ENCODE peak calls at places on chromosomes 13 and 19, in five cellular contexts. One of them, this sample, is unnamed.

GRCh38 chr19:4868286-4868834 is 893 bp upstream of the PLIN3 start:
- DNase-seq in stomach: no peak
- DNase-seq in AG04450: no peak
- DNase-seq in suprapubic skin: no peak
- DNase-seq in GM23338: no peak
- DNase-seq in this sample: no peak

GRCh38 chr13:50691176-50691681 is 152.3 kb downstream of the DLEU7 start:
- DNase-seq in AG04450: no peak
- DNase-seq in GM23338: no peak
- DNase-seq in suprapubic skin: no peak
- DNase-seq in stomach: no peak
- DNase-seq in this sample: no peak

GRCh38 chr13:95441326-95441725 is 111.2 kb upstream of the CLDN10 start:
- DNase-seq in suprapubic skin: no peak
- DNase-seq in stomach: no peak
- DNase-seq in AG04450: no peak
- DNase-seq in GM23338: no peak
- DNase-seq in this sample: no peak

GRCh38 chr19:15128162-15128770 is 21.1 kb downstream of the SYDE1 start:
- DNase-seq in stomach: no peak
- DNase-seq in suprapubic skin: no peak
- DNase-seq in GM23338: no peak
- DNase-seq in AG04450: no peak
- DNase-seq in this sample: no peak

GRCh38 chr19:10389863-10390262 is 9.5 kb upstream of the TYK2 start:
- DNase-seq in GM23338: peak
- DNase-seq in suprapubic skin: no peak
- DNase-seq in AG04450: no peak
- DNase-seq in stomach: no peak
- DNase-seq in this sample: no peak

GRCh38 chr13:97120976-97121375 is 101.2 kb upstream of the MBNL2 start:
- DNase-seq in suprapubic skin: no peak
- DNase-seq in GM23338: no peak
- DNase-seq in stomach: no peak
- DNase-seq in AG04450: no peak
- DNase-seq in this sample: no peak

GRCh38 chr13:22027561-22027960 is 356.7 kb downstream of the FGF9 start:
- DNase-seq in AG04450: no peak
- DNase-seq in GM23338: peak
- DNase-seq in suprapubic skin: no peak
- DNase-seq in stomach: no peak
- DNase-seq in this sample: no peak

GRCh38 chr13:67134322-67135129 is 95.6 kb downstream of the PCDH9 start:
- DNase-seq in stomach: no peak
- DNase-seq in suprapubic skin: no peak
- DNase-seq in GM23338: no peak
- DNase-seq in AG04450: no peak
- DNase-seq in this sample: no peak

GRCh38 chr19:38773469-38774177 is at the start of gene LGALS7:
- DNase-seq in AG04450: no peak
- DNase-seq in GM23338: no peak
- DNase-seq in suprapubic skin: no peak
- DNase-seq in stomach: no peak
- DNase-seq in this sample: no peak

GRCh38 chr19:36009220-36009619 is 607 bp upstream of the SYNE4 start:
- DNase-seq in AG04450: peak
- DNase-seq in GM23338: peak
- DNase-seq in stomach: peak
- DNase-seq in suprapubic skin: peak
- DNase-seq in this sample: no peak

DNA sequence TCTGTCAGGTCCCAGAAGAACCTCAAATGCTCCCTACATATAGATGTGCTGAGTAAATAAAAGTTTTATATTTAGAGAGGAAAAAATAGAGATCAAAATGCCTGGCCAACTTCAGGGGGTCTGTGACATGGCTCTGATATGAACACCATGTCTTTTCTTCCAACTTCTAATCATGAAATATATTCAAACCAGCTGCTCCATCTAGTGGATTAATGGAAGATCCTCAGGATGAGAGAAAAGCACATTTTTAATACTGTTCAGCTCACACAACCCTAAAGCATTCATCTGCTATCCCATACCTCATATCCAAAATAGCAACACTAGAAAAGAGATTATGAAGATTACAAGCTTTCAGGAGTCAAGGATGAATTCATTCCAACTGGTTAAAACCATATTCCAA is 56.0 kb upstream of the DOCK9 start:
- DNase-seq in AG04450: no peak
- DNase-seq in GM23338: peak
- DNase-seq in stomach: no peak
- DNase-seq in suprapubic skin: no peak
- DNase-seq in this sample: no peak
- TF ChIP-seq CTCF in AG04450: peak
- TF ChIP-seq CTCF in GM23338: peak
- TF ChIP-seq CTCF in stomach: peak
- TF ChIP-seq CTCF in suprapubic skin: peak
- TF ChIP-seq CTCF in this sample: peak

GRCh38 chr19:40235238-40236025 is 8.9 kb upstream of the CCNP start:
- DNase-seq in AG04450: no peak
- DNase-seq in suprapubic skin: no peak
- DNase-seq in stomach: no peak
- DNase-seq in GM23338: peak
- DNase-seq in this sample: no peak
- TF ChIP-seq CTCF in AG04450: no peak
- TF ChIP-seq CTCF in suprapubic skin: no peak
- TF ChIP-seq CTCF in stomach: no peak
- TF ChIP-seq CTCF in GM23338: peak
- TF ChIP-seq CTCF in this sample: peak

DNA sequence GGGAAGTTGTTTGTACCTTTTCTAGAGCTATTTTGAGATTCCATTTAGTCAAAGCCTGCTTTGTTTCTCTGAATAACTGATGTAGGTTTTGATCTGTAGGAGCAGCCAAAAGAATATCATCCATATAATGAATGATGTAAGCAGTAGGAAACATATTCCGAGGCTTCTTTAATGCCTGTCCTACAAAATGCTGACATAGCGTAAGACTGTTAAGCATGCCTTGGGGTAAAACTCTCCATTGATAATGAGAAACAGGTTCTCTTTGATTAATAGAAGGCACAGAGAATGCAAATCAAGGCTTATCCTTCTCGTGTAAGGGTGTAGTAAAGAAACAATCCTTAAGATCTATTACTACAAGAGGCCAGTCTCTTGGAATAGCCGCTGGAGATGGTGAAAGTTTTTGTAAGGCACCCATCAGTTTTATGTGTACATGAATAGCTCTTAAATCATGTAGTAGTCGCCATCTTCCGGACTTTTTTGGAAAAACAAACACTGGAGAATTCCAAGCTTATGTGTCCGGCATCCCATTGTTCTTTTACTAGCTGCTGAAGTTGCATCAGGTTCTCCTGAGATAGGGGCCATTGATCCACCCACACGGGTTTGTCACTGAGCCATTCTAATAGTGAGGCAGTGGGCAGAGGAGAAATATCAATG is 13.5 kb downstream of the FPR3 start:
- DNase-seq in AG04450: no peak
- DNase-seq in GM23338: no peak
- DNase-seq in suprapubic skin: no peak
- DNase-seq in stomach: no peak
- DNase-seq in this sample: no peak
- TF ChIP-seq CTCF in AG04450: no peak
- TF ChIP-seq CTCF in GM23338: peak
- TF ChIP-seq CTCF in suprapubic skin: no peak
- TF ChIP-seq CTCF in stomach: no peak
- TF ChIP-seq CTCF in this sample: no peak

DNA sequence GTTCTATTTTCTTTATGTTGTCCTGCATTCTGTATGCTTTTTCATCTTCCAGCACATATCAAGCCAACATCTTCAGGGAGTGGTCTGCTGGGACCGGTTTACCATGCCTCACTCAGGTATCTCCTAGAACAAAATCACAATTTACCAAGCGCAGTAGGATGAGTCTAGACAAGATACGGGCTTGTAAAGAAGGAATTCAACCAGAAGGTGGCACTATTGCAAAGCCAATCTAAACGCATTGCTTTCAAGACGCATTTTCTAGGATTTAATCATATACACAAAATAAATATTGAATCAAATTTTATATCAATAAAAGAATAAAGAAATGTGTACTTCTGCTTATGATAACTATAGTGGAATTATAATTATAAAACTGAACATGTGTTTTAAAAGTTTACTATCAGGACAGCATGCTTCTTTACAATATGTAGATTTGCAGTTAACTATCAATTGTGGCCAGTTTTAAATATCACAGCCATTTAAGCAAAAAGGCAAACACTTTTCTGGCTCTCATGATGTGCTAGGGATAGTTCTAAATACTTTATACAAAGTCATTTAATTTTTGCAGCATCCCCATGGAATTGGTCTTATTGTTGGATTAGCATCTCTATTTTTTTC is 16.1 kb upstream of the TPP2 start:
- DNase-seq in AG04450: peak
- DNase-seq in stomach: no peak
- DNase-seq in suprapubic skin: no peak
- DNase-seq in GM23338: peak
- DNase-seq in this sample: no peak
- TF ChIP-seq CTCF in AG04450: peak
- TF ChIP-seq CTCF in stomach: peak
- TF ChIP-seq CTCF in suprapubic skin: peak
- TF ChIP-seq CTCF in GM23338: peak
- TF ChIP-seq CTCF in this sample: peak

GRCh38 chr19:43126720-43127119 is 44.2 kb upstream of the PSG2 start:
- DNase-seq in GM23338: no peak
- DNase-seq in AG04450: no peak
- DNase-seq in suprapubic skin: no peak
- DNase-seq in stomach: no peak
- DNase-seq in this sample: no peak

GRCh38 chr19:43124360-43124759 is 41.9 kb upstream of the PSG2 start:
- DNase-seq in AG04450: no peak
- DNase-seq in GM23338: peak
- DNase-seq in suprapubic skin: no peak
- DNase-seq in stomach: no peak
- DNase-seq in this sample: no peak
- TF ChIP-seq CTCF in AG04450: no peak
- TF ChIP-seq CTCF in GM23338: peak
- TF ChIP-seq CTCF in suprapubic skin: no peak
- TF ChIP-seq CTCF in stomach: no peak
- TF ChIP-seq CTCF in this sample: no peak

DNA sequence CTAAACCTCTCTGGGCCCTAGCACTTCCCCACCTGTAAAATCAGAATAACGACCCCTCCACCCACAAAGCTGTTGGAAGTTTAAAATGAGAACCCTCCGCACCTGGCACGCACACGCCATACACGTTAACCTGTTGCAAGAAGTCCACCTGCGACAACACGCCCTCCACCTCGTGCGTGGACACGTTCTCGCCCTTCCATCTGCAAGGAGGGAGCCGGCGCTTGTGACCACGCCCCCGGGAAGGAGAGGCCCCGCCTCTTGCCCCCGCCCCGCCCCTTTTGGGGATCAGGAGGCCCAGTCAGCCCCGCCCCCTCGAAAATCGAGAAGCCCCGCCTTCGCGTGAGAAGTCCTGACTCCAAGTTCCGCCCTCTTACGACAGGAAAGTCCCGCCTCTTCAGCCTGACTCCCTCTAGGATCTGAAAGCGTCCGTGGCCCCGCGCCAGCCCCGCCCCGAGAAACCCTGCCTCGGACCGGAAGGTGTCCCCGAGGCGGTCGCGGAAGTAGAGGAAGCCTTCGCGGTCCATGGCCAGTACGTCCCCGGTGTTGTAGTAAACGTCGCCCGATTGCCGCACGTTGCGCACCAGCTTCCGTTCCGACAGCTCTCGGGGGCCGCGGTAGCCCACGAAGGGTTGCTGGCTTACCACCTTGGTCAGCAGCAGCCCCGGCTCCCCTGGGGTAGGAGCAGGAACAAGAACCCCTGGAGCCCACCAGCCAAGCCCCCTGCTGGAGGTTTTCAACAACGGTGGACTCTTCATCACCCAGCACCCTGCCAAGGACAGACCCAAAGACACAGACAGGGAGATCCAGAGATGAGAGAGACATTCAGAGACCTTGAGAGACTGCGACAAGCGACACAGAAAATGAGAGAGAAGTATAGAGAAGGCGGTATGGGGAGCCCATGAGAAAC is 12.5 kb downstream of the SLC27A5 start:
- DNase-seq in GM23338: peak
- DNase-seq in stomach: peak
- DNase-seq in suprapubic skin: peak
- DNase-seq in AG04450: peak
- DNase-seq in this sample: peak
- TF ChIP-seq CTCF in GM23338: peak
- TF ChIP-seq CTCF in stomach: no peak
- TF ChIP-seq CTCF in suprapubic skin: no peak
- TF ChIP-seq CTCF in AG04450: peak
- TF ChIP-seq CTCF in this sample: no peak

GRCh38 chr13:41944229-41944628 is 16.7 kb downstream of the VWA8 start:
- DNase-seq in AG04450: no peak
- DNase-seq in GM23338: no peak
- DNase-seq in suprapubic skin: no peak
- DNase-seq in stomach: no peak
- DNase-seq in this sample: no peak

GRCh38 chr13:41944635-41945401 is 16.1 kb downstream of the VWA8 start:
- DNase-seq in suprapubic skin: no peak
- DNase-seq in AG04450: no peak
- DNase-seq in stomach: no peak
- DNase-seq in GM23338: no peak
- DNase-seq in this sample: no peak

GRCh38 chr13:41941174-41941573 is 19.7 kb downstream of the VWA8 start:
- DNase-seq in AG04450: no peak
- DNase-seq in suprapubic skin: no peak
- DNase-seq in stomach: no peak
- DNase-seq in GM23338: no peak
- DNase-seq in this sample: no peak

GRCh38 chr13:41939403-41939802 is 21.5 kb downstream of the VWA8 start:
- DNase-seq in AG04450: no peak
- DNase-seq in suprapubic skin: no peak
- DNase-seq in GM23338: no peak
- DNase-seq in stomach: no peak
- DNase-seq in this sample: no peak

DNA sequence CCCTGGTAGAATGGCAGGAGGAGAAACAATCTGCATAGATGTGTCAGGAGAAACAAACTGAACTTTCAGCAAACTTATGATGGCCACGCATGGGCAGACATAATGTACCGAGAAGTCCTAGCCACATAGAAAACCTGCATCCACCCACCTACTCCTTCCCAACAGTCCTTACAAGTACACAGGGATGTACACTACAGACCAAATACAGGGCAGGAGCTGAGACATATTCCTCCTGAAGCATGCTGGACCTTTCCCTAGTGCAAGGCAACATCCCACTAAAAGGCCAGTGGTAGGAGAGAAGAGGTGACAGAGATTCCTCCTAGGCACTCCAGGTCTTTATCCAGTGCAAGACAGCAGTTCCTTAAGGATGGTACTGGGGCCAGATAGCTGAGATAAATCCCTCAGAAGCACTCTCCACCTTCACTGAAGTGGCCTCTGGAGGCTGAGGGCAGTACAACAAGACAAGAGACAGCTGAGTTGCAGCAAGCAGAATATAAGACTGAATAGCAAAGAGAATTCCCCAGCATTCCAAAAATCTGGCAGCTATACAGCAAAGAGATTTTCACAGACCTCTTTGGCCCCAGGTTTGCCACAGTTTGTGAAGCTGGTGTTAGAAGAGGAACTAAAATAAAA is 18.3 kb downstream of the VWA8 start:
- DNase-seq in suprapubic skin: no peak
- DNase-seq in AG04450: peak
- DNase-seq in stomach: no peak
- DNase-seq in GM23338: peak
- DNase-seq in this sample: peak
- TF ChIP-seq CTCF in suprapubic skin: no peak
- TF ChIP-seq CTCF in AG04450: peak
- TF ChIP-seq CTCF in stomach: no peak
- TF ChIP-seq CTCF in GM23338: peak
- TF ChIP-seq CTCF in this sample: peak